ENCODE peak calls at places on chromosomes 12 and 14, in five cellular contexts. F, G, K, W and E are unnamed samples.

GRCh38 chr12:78384541-78384940 is 480.0 kb upstream of the SYT1 start:
- DNase-seq in F (no peak), G (no peak), K (no peak), W (no peak), E (no peak)

GRCh38 chr14:97379091-97379531 is 581.9 kb downstream of the VRK1 start:
- DNase-seq in F (no peak), G (no peak), K (peak; percentile 73), W (no peak), E (no peak)

GRCh38 chr12:32532951-32533350 is 133.6 kb downstream of the FGD4 start:
- DNase-seq in F (no peak), G (no peak), K (peak; percentile 83), W (no peak), E (no peak)

GRCh38 chr12:102298022-102298421 is 100.4 kb upstream of the PMCH start:
- DNase-seq in F (no peak), G (no peak), K (no peak), W (no peak), E (peak; percentile 29)

GRCh38 chr12:7162691-7163114 is 26.8 kb upstream of the PEX5 start:
- DNase-seq in F (peak; percentile 52), G (no peak), K (peak; percentile 92), W (peak; percentile 40), E (peak; percentile 43)

GRCh38 chr12:126384029-126384564 is 1318.9 kb downstream of the AACS start:
- DNase-seq in F (no peak), G (no peak), K (no peak), W (peak; percentile 37), E (no peak)

GRCh38 chr12:96235497-96235826 is 41.3 kb downstream of the ELK3 start:
- DNase-seq in F (no peak), G (no peak), K (peak; percentile 55), W (no peak), E (no peak)

GRCh38 chr14:20973501-20973900 is 16.3 kb upstream of the METTL17 start:
- DNase-seq in F (no peak), G (no peak), K (no peak), W (no peak), E (no peak)

GRCh38 chr14:22438742-22439141 is 150.3 kb downstream of the DAD1 start:
- DNase-seq in F (no peak), G (no peak), K (no peak), W (peak; percentile 76), E (no peak)

GRCh38 chr12:11543513-11544168 is 105.8 kb upstream of the ETV6 start:
- DNase-seq in F (no peak), G (no peak), K (no peak), W (no peak), E (no peak)

GRCh38 chr12:30850684-30851083 is 75.9 kb upstream of the TSPAN11 start:
- DNase-seq in F (no peak), G (no peak), K (peak; percentile 87), W (no peak), E (no peak)

GRCh38 chr14:78157855-78158436 is 12.2 kb upstream of the NRXN3 start:
- DNase-seq in F (peak; percentile 3), G (no peak), K (peak; percentile 83), W (no peak), E (peak; percentile 41)

GRCh38 chr14:76918176-76918750 is 92.1 kb downstream of the LRRC74A start:
- DNase-seq in F (no peak), G (peak; percentile 80), K (peak; percentile 78), W (peak; percentile 65), E (peak; percentile 91)

GRCh38 chr14:39469094-39469710 is 37.0 kb upstream of the FBXO33 start:
- DNase-seq in F (peak; percentile 74), G (no peak), K (peak; percentile 85), W (no peak), E (peak; percentile 6)

GRCh38 chr12:100058482-100059029 is 73.8 kb upstream of the ANKS1B start:
- DNase-seq in F (no peak), G (no peak), K (no peak), W (no peak), E (peak; percentile 78)

GRCh38 chr14:29724991-29725390 is 202.7 kb downstream of the PRKD1 start:
- DNase-seq in F (no peak), G (no peak), K (peak; percentile 69), W (peak; percentile 24), E (peak; percentile 36)

GRCh38 chr12:2456813-2457186 is 338.0 kb upstream of the FKBP4 start:
- DNase-seq in F (no peak), G (no peak), K (no peak), W (peak; percentile 88), E (no peak)

GRCh38 chr12:51275088-51275487 is 4.9 kb upstream of the SMAGP start:
- DNase-seq in F (no peak), G (no peak), K (no peak), W (no peak), E (no peak)

GRCh38 chr14:94051115-94051514 is 25.0 kb downstream of the OTUB2 start:
- DNase-seq in F (no peak), G (no peak), K (peak; percentile 78), W (no peak), E (peak; percentile 63)